ENCODE peak calls at places on chromosomes 13 and 19, in ten cellular contexts. V, R, D, B, K, C, F, G, M and H are unnamed samples.

GRCh38 chr19:40358773-40359172 is 10.3 kb downstream of the PLD3 start:
- DNase-seq in D (no peak), V (no peak), C (no peak), G (peak; percentile 81), B (no peak), F (peak; percentile 62), R (no peak), K (no peak), M (no peak), H (no peak)

GRCh38 chr19:11101057-11101456 is 11.8 kb downstream of the LDLR start:
- DNase-seq in M (no peak), C (no peak), R (no peak), F (no peak), K (no peak), V (no peak), D (no peak), B (no peak), G (no peak), H (no peak)

GRCh38 chr13:83881917-83882625 is at the start of gene SLITRK1:
- DNase-seq in R (no peak), V (no peak), M (peak; percentile 60), B (peak; percentile 31), D (peak; percentile 60), F (peak; percentile 83), C (no peak), G (no peak), K (peak; percentile 29), H (peak; percentile 84)

GRCh38 chr13:30796132-30796832 is 60.9 kb downstream of the ALOX5AP start:
- DNase-seq in V (no peak), F (no peak), R (no peak), D (no peak), K (no peak), C (no peak), G (peak; percentile 14), B (no peak), M (peak; percentile 72), H (no peak)

GRCh38 chr19:32489971-32490370 is 84.4 kb downstream of the DPY19L3 start:
- DNase-seq in C (no peak), D (no peak), B (no peak), R (no peak), G (no peak), M (no peak), V (no peak), F (no peak), K (no peak), H (no peak)

GRCh38 chr19:3253270-3253669 is 28.8 kb downstream of the CELF5 start:
- DNase-seq in F (no peak), B (no peak), K (no peak), G (peak; percentile 23), R (no peak), C (no peak), D (no peak), M (no peak), V (no peak), H (no peak)

GRCh38 chr13:35055705-35056104 is 113.6 kb downstream of the NBEA start:
- DNase-seq in R (no peak), M (no peak), D (no peak), K (no peak), C (no peak), V (no peak), G (no peak), B (no peak), F (no peak), H (no peak)

GRCh38 chr19:12880551-12881171 is 588 bp downstream of the DNASE2 start:
- DNase-seq in F (no peak), V (no peak), K (no peak), G (peak; percentile 72), M (peak; percentile 6), R (no peak), B (no peak), C (no peak), D (no peak), H (peak; percentile 52)

GRCh38 chr13:59261928-59262488 is 901.7 kb downstream of the DIAPH3 start:
- DNase-seq in V (no peak), K (no peak), C (no peak), G (peak; percentile 0), D (no peak), B (no peak), F (peak; percentile 67), M (no peak), R (no peak), H (no peak)

GRCh38 chr13:113862191-113862765 is 1.6 kb downstream of the GAS6 start:
- DNase-seq in R (no peak), G (no peak), V (no peak), B (no peak), D (no peak), M (no peak), C (no peak), K (no peak), F (no peak), H (no peak)

GRCh38 chr13:45623516-45624090 is 8.1 kb upstream of the ERICH6B start:
- DNase-seq in F (no peak), V (no peak), R (no peak), K (no peak), C (no peak), M (no peak), B (no peak), G (peak; percentile 14), D (no peak), H (no peak)

GRCh38 chr13:110779046-110779445 is 65.5 kb downstream of the ING1 start:
- DNase-seq in D (no peak), M (no peak), R (no peak), K (no peak), G (no peak), F (no peak), V (no peak), C (no peak), B (no peak), H (no peak)

GRCh38 chr19:14559916-14560775 is 11.7 kb downstream of the NDUFB7 start:
- DNase-seq in G (no peak), B (no peak), R (no peak), M (no peak), F (peak; percentile 0), C (no peak), V (no peak), D (no peak), K (no peak), H (no peak)

GRCh38 chr13:37127706-37128241 is 22.3 kb upstream of the CSNK1A1L start:
- DNase-seq in R (no peak), F (peak; percentile 92), D (peak; percentile 46), B (peak; percentile 87), K (no peak), G (no peak), M (peak; percentile 98), V (no peak), C (no peak), H (peak; percentile 21)

GRCh38 chr19:52099497-52100138 is 4.1 kb upstream of the ZNF841 start:
- DNase-seq in K (no peak), F (no peak), D (no peak), V (no peak), C (no peak), G (no peak), B (no peak), M (no peak), R (no peak), H (no peak)

GRCh38 chr13:50575138-50575537 is 268.4 kb downstream of the DLEU7 start:
- DNase-seq in M (no peak), R (no peak), D (no peak), B (no peak), V (no peak), F (no peak), K (no peak), C (no peak), G (no peak), H (no peak)

GRCh38 chr13:50365300-50365682 is 350.0 kb downstream of the KCNRG start:
- DNase-seq in C (no peak), V (no peak), G (peak; percentile 48), M (no peak), D (no peak), B (no peak), F (no peak), K (peak; percentile 25), R (no peak), H (no peak)

GRCh38 chr13:100138859-100139491 is 50.1 kb downstream of the PCCA start:
- DNase-seq in M (no peak), B (no peak), R (no peak), G (no peak), D (no peak), F (no peak), C (no peak), K (no peak), V (no peak), H (no peak)

GRCh38 chr19:52963229-52963760 is 614 bp upstream of the ZNF816 start:
- DNase-seq in M (no peak), V (peak; percentile 31), D (peak; percentile 8), K (peak; percentile 12), G (no peak), B (no peak), F (peak; percentile 17), R (no peak), C (no peak), H (peak; percentile 52)

GRCh38 chr13:32587774-32588165 is 1.5 kb downstream of the PDS5B start:
- DNase-seq in R (no peak), M (peak; percentile 27), K (no peak), G (no peak), B (no peak), C (no peak), V (no peak), F (peak; percentile 26), D (no peak), H (no peak)

GRCh38 chr19:4061683-4062575 is 4.8 kb downstream of the ZBTB7A start:
- DNase-seq in M (no peak), V (no peak), D (no peak), C (no peak), K (no peak), F (no peak), G (peak; percentile 20), B (no peak), R (no peak), H (peak; percentile 91)

GRCh38 chr13:64925727-64926126 is 2304.4 kb downstream of the PCDH9 start:
- DNase-seq in D (no peak), V (no peak), F (no peak), B (no peak), K (no peak), G (no peak), M (no peak), C (no peak), R (no peak), H (no peak)

GRCh38 chr13:113001251-113002140 is 32.5 kb downstream of the MCF2L start:
- DNase-seq in B (peak; percentile 22), K (no peak), F (peak; percentile 57), V (peak; percentile 98), M (peak; percentile 4), G (no peak), D (peak; percentile 92), C (no peak), R (no peak), H (peak; percentile 72)

GRCh38 chr19:36577271-36577996 is 4.3 kb upstream of the ZNF529 start:
- DNase-seq in F (no peak), B (no peak), M (peak; percentile 42), D (no peak), R (no peak), K (no peak), C (no peak), G (no peak), V (no peak), H (no peak)

GRCh38 chr19:13016628-13017305 is 21.5 kb downstream of the NFIX start:
- DNase-seq in B (no peak), V (no peak), C (no peak), G (no peak), D (no peak), R (no peak), K (no peak), F (no peak), M (no peak), H (no peak)

GRCh38 chr13:112916296-112916695 is 52.7 kb upstream of the MCF2L start:
- DNase-seq in C (no peak), G (no peak), B (no peak), D (no peak), M (no peak), K (no peak), V (no peak), F (no peak), R (no peak), H (no peak)

GRCh38 chr13:46885018-46885417 is 11.8 kb downstream of the HTR2A start:
- DNase-seq in G (no peak), M (no peak), F (no peak), B (no peak), V (no peak), D (no peak), K (no peak), C (no peak), R (no peak), H (no peak)

GRCh38 chr13:109166807-109167206 is 537.4 kb downstream of the MYO16 start:
- DNase-seq in V (no peak), B (no peak), M (no peak), F (no peak), G (no peak), D (no peak), C (no peak), R (no peak), K (no peak), H (no peak)